ENCODE peak calls at places on chromosome 5, in five cellular contexts. U is fibroblast of lung, N is OCI-LY7, S is A549, A is neural progenitor cell. F is an unnamed sample.
A peak's percentile ranks its signal among the peaks of the same experiment; 100 is the strongest.

GRCh38 chr5:80054682-80055081 is 19.5 kb downstream of the THBS4 start:
- DNase-seq in A (no peak), N (no peak), U (no peak), S (no peak), F (no peak)

GRCh38 chr5:41835625-41836024 is 34.6 kb downstream of the OXCT1 start:
- DNase-seq in N (no peak), A (peak; percentile 36), S (no peak), U (peak; percentile 84), F (peak; percentile 13)

GRCh38 chr5:94254214-94254613 is 364.2 kb downstream of the KIAA0825 start:
- DNase-seq in A (no peak), N (no peak), S (no peak), U (peak; percentile 15), F (no peak)

GRCh38 chr5:97162045-97162444 is 19.6 kb upstream of the LIX1 start:
- DNase-seq in S (peak; percentile 44), N (peak; percentile 74), A (peak; percentile 81), U (peak; percentile 88), F (peak; percentile 79)

GRCh38 chr5:5419291-5420210 is 2.9 kb upstream of the ICE1 start:
- DNase-seq in N (peak; percentile 27), S (peak; percentile 65), U (peak; percentile 76), A (peak; percentile 68), F (peak; percentile 48)

GRCh38 chr5:129511291-129511690 is 51.2 kb downstream of the ADAMTS19 start:
- DNase-seq in N (no peak), S (no peak), A (no peak), U (no peak), F (no peak)

GRCh38 chr5:39794511-39794910 is 369.7 kb upstream of the DAB2 start:
- DNase-seq in U (peak; percentile 28), N (no peak), A (no peak), S (no peak), F (no peak)

GRCh38 chr5:134649163-134649916 is 755 bp downstream of the SEC24A start:
- DNase-seq in A (no peak), N (peak; percentile 13), U (peak; percentile 6), S (peak; percentile 29), F (no peak)

GRCh38 chr5:179137001-179137642 is 76.9 kb downstream of the ZNF354C start:
- DNase-seq in N (no peak), S (no peak), A (no peak), U (no peak), F (no peak)

GRCh38 chr5:52277101-52277500 is 510.6 kb upstream of the ITGA1 start:
- DNase-seq in N (no peak), S (no peak), U (no peak), A (peak; percentile 31), F (no peak)

GRCh38 chr5:52878671-52879070 is 91.0 kb downstream of the ITGA1 start:
- DNase-seq in N (no peak), S (no peak), U (peak; percentile 57), A (no peak), F (no peak)

GRCh38 chr5:45508155-45508554 is 188.0 kb downstream of the HCN1 start:
- DNase-seq in U (no peak), N (no peak), S (no peak), A (no peak), F (no peak)

GRCh38 chr5:103211858-103212500 is 46.6 kb upstream of the MACIR start:
- DNase-seq in N (no peak), S (no peak), U (no peak), A (no peak), F (no peak)

GRCh38 chr5:157900644-157901043 is 41.7 kb upstream of the CLINT1 start:
- DNase-seq in A (peak; percentile 50), S (no peak), N (peak; percentile 95), U (no peak), F (no peak)

GRCh38 chr5:113169720-113170119 is 193.1 kb downstream of the DCP2 start:
- DNase-seq in U (peak; percentile 22), S (no peak), A (no peak), N (no peak), F (no peak)

GRCh38 chr5:114185274-114185673 is 176.6 kb upstream of the KCNN2 start:
- DNase-seq in N (no peak), S (no peak), U (peak; percentile 43), A (no peak), F (no peak)

GRCh38 chr5:140038373-140038957 is 4.6 kb downstream of the NRG2 start:
- DNase-seq in U (peak; percentile 50), S (no peak), A (peak; percentile 83), N (no peak), F (no peak)

GRCh38 chr5:112634796-112635195 is 102.9 kb upstream of the APC start:
- DNase-seq in S (no peak), A (no peak), U (no peak), N (no peak), F (no peak)

GRCh38 chr5:171647043-171647899 is 138.3 kb upstream of the SMIM23 start:
- DNase-seq in N (no peak), A (no peak), U (peak; percentile 68), S (peak; percentile 55), F (peak; percentile 48)

GRCh38 chr5:133913413-133914155 is 54.8 kb downstream of the C5orf15 start:
- DNase-seq in A (no peak), S (no peak), U (no peak), N (no peak), F (no peak)

GRCh38 chr5:1795931-1796330 is 3.7 kb downstream of the MRPL36 start:
- DNase-seq in N (no peak), U (no peak), A (no peak), S (no peak), F (no peak)

GRCh38 chr5:181221792-181222629 is 1.1 kb upstream of the TRIM41 start:
- DNase-seq in N (peak; percentile 89), A (peak; percentile 91), S (peak; percentile 82), U (peak; percentile 93), F (peak; percentile 93)

GRCh38 chr5:125564336-125564975 is 818.0 kb upstream of the ZNF608 start:
- DNase-seq in U (no peak), S (no peak), N (no peak), A (no peak), F (no peak)

GRCh38 chr5:124289122-124289521 is 457.3 kb downstream of the ZNF608 start:
- DNase-seq in S (no peak), A (no peak), U (no peak), N (no peak), F (no peak)

GRCh38 chr5:170287532-170287931 is 10.0 kb downstream of the LCP2 start:
- DNase-seq in A (no peak), S (no peak), N (no peak), U (peak; percentile 42), F (no peak)

GRCh38 chr5:38796739-38797108 is 49.1 kb upstream of the OSMR start:
- DNase-seq in A (no peak), N (no peak), S (no peak), U (no peak), F (no peak)

GRCh38 chr5:83474170-83474796 is 2.7 kb downstream of the VCAN start:
- DNase-seq in N (no peak), A (peak; percentile 94), U (peak; percentile 90), S (peak; percentile 61), F (peak; percentile 67)

GRCh38 chr5:83476470-83476817 is 4.9 kb downstream of the VCAN start:
- DNase-seq in N (no peak), S (no peak), U (no peak), A (no peak), F (no peak)

GRCh38 chr5:83475540-83476469 is 4.3 kb downstream of the VCAN start:
- DNase-seq in N (no peak), A (peak; percentile 25), U (peak; percentile 92), S (no peak), F (no peak)

GRCh38 chr5:83473344-83474169 is 2.0 kb downstream of the VCAN start:
- DNase-seq in N (no peak), A (peak; percentile 97), U (peak; percentile 99), S (peak; percentile 92), F (peak; percentile 86)

GRCh38 chr5:83474986-83475385 is 3.4 kb downstream of the VCAN start:
- DNase-seq in U (no peak), N (no peak), A (peak; percentile 40), S (no peak), F (no peak)
- H3K4me2 ChIP-seq in U (peak overlapping the region; percentile 98), N (no peak overlapping the region), A (peak overlapping the region; percentile 83), S (peak overlapping the region; percentile 89), F (peak overlapping the region; percentile 80)

GRCh38 chr5:167912944-167913343 is 378.5 kb upstream of the WWC1 start:
- DNase-seq in N (no peak), S (no peak), U (peak; percentile 10), A (no peak), F (no peak)

GRCh38 chr5:167919268-167919560 is 372.2 kb upstream of the WWC1 start:
- DNase-seq in U (no peak), A (no peak), S (no peak), N (no peak), F (no peak)

GRCh38 chr5:167916706-167917105 is 374.7 kb upstream of the WWC1 start:
- DNase-seq in A (peak; percentile 20), S (no peak), U (peak; percentile 34), N (no peak), F (no peak)

GRCh38 chr5:167918492-167919267 is 372.8 kb upstream of the WWC1 start:
- DNase-seq in S (no peak), A (no peak), N (no peak), U (no peak), F (no peak)

DNA sequence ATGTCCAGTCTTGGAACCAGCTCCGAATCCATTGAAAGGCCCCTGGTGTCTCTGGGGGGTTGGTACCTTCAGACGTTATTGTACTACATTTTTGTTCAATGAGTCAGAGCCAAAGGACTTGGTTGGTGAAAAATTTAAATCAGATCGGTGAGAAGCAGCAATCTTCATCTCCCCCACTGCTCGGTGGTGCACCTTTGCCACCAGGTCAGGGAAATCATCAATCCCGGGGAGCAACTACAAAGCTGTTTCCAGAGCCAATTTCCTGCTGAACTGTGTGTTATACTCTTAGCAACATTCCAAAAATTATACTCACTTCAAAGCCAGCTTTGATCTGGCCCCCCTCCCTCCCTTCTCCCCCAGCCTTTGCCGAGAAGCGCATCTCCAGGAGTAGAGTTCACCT is 375.2 kb upstream of the WWC1 start:
- DNase-seq in A (no peak), N (no peak), S (no peak), U (no peak), F (no peak)
- H3K4me2 ChIP-seq in A (no peak overlapping the region), N (no peak overlapping the region), S (no peak overlapping the region), U (no peak overlapping the region), F (no peak overlapping the region)

DNA sequence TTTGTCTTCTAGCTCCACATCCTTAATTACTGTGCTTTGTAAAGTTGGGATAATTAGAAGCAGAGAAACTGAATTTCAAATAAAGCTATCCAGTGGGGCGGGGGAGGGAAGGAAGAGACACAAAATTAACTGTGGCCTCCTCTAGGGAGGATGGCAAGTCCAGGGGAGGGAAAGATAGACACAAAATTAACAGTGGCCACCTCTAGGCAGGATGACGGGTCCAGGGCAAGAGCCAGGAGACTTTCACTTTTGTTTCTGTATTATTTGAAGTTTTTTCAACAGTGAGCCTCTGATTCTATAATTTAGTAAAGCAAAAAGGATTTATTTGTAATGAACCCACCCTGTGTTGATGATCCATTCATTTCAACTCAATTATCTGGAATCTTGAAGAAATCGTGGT is 335.9 kb downstream of the MSX2 start:
- DNase-seq in N (no peak), A (no peak), S (peak; percentile 18), U (no peak), F (no peak)
- H3K4me2 ChIP-seq in N (no peak overlapping the region), A (peak overlapping the region; percentile 67), S (peak overlapping the region; percentile 57), U (peak overlapping the region; percentile 86), F (no peak overlapping the region)

DNA sequence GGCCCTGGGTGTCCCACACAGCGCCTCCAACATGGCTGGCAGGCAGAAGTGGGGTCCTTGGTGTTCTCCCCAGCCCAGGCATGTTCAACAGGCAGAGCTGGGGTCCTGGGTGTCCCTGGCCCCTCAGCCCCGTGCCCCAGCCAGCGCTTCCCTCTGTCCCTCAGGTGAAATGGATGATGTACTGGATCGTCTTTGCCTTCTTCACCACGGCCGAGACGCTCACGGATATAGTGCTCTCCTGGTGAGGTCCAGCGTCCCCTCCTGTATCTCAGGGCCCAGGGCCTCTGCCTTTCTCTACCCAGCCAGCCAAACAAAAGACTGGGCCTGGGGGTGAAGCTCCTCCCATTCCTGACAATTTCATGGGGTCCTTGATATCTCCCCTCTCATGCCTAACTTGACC is 2.4 kb downstream of the REEP2 start:
- DNase-seq in S (no peak), N (no peak), U (no peak), A (no peak), F (no peak)
- H3K4me2 ChIP-seq in S (no peak overlapping the region), N (no peak overlapping the region), U (no peak overlapping the region), A (no peak overlapping the region), F (no peak overlapping the region)